ENCODE peak calls at places on chromosomes 7 and 10, in seven cellular contexts. One of them, this sample, is unnamed.
A peak's percentile ranks its signal among the peaks of the same experiment; 100 is the strongest.

GRCh38 chr10:11794566-11794965 is 28.6 kb upstream of the PROSER2 start:
- DNase-seq in progenitor cell of endocrine pancreas: no peak
- DNase-seq in uterus: no peak
- DNase-seq in HEK293T: no peak
- DNase-seq in sigmoid colon: no peak
- DNase-seq in spleen: no peak
- DNase-seq in IMR-90: no peak
- DNase-seq in this sample: no peak

GRCh38 chr10:16779375-16779774 is 37.8 kb downstream of the RSU1 start:
- DNase-seq in sigmoid colon: no peak
- DNase-seq in spleen: no peak
- DNase-seq in uterus: no peak
- DNase-seq in HEK293T: no peak
- DNase-seq in progenitor cell of endocrine pancreas: no peak
- DNase-seq in IMR-90: no peak
- DNase-seq in this sample: no peak

GRCh38 chr10:11242443-11243386 is 225.0 kb downstream of the CELF2 start:
- DNase-seq in spleen: peak; percentile 89
- DNase-seq in HEK293T: no peak
- DNase-seq in uterus: no peak
- DNase-seq in progenitor cell of endocrine pancreas: no peak
- DNase-seq in IMR-90: peak; percentile 62
- DNase-seq in sigmoid colon: no peak
- DNase-seq in this sample: no peak

GRCh38 chr7:35849158-35849831 is 48.4 kb downstream of the SEPTIN7 start:
- DNase-seq in spleen: no peak
- DNase-seq in HEK293T: peak; percentile 14
- DNase-seq in sigmoid colon: no peak
- DNase-seq in IMR-90: peak; percentile 20
- DNase-seq in progenitor cell of endocrine pancreas: no peak
- DNase-seq in uterus: no peak
- DNase-seq in this sample: no peak

GRCh38 chr7:113179313-113179712 is 61.0 kb upstream of the SMIM30 start:
- DNase-seq in progenitor cell of endocrine pancreas: no peak
- DNase-seq in uterus: no peak
- DNase-seq in sigmoid colon: no peak
- DNase-seq in HEK293T: no peak
- DNase-seq in IMR-90: peak; percentile 19
- DNase-seq in spleen: no peak
- DNase-seq in this sample: no peak

GRCh38 chr7:27170494-27170811 is 3.7 kb downstream of the HOXA10 start:
- DNase-seq in HEK293T: no peak
- DNase-seq in uterus: no peak
- DNase-seq in IMR-90: no peak
- DNase-seq in progenitor cell of endocrine pancreas: no peak
- DNase-seq in sigmoid colon: no peak
- DNase-seq in spleen: no peak
- DNase-seq in this sample: no peak

GRCh38 chr10:30929901-30930520 is 101.7 kb downstream of the ZNF438 start:
- DNase-seq in IMR-90: no peak
- DNase-seq in spleen: peak; percentile 60
- DNase-seq in HEK293T: no peak
- DNase-seq in uterus: no peak
- DNase-seq in progenitor cell of endocrine pancreas: no peak
- DNase-seq in sigmoid colon: no peak
- DNase-seq in this sample: no peak

GRCh38 chr10:73759512-73760115 is 15.4 kb downstream of the SEC24C start:
- DNase-seq in progenitor cell of endocrine pancreas: no peak
- DNase-seq in uterus: no peak
- DNase-seq in IMR-90: no peak
- DNase-seq in spleen: peak; percentile 89
- DNase-seq in sigmoid colon: peak; percentile 33
- DNase-seq in HEK293T: no peak
- DNase-seq in this sample: no peak

GRCh38 chr10:13740416-13740815 is 153.7 kb downstream of the PRPF18 start:
- DNase-seq in uterus: no peak
- DNase-seq in progenitor cell of endocrine pancreas: no peak
- DNase-seq in sigmoid colon: no peak
- DNase-seq in IMR-90: no peak
- DNase-seq in spleen: no peak
- DNase-seq in HEK293T: no peak
- DNase-seq in this sample: no peak

GRCh38 chr7:114182837-114183236 is 231.8 kb upstream of the FOXP2 start:
- DNase-seq in uterus: no peak
- DNase-seq in spleen: no peak
- DNase-seq in progenitor cell of endocrine pancreas: no peak
- DNase-seq in sigmoid colon: no peak
- DNase-seq in IMR-90: no peak
- DNase-seq in HEK293T: no peak
- DNase-seq in this sample: no peak

GRCh38 chr10:6108631-6109443 is 20.0 kb downstream of the RBM17 start:
- DNase-seq in spleen: no peak
- DNase-seq in progenitor cell of endocrine pancreas: no peak
- DNase-seq in IMR-90: peak; percentile 61
- DNase-seq in uterus: no peak
- DNase-seq in HEK293T: peak; percentile 65
- DNase-seq in sigmoid colon: no peak
- DNase-seq in this sample: no peak

GRCh38 chr7:155457544-155458316 is at the start of gene EN2:
- DNase-seq in IMR-90: no peak
- DNase-seq in HEK293T: peak; percentile 70
- DNase-seq in progenitor cell of endocrine pancreas: no peak
- DNase-seq in spleen: no peak
- DNase-seq in sigmoid colon: no peak
- DNase-seq in uterus: no peak
- DNase-seq in this sample: no peak

GRCh38 chr7:87920578-87920977 is 13.5 kb upstream of the ADAM22 start:
- DNase-seq in IMR-90: no peak
- DNase-seq in HEK293T: no peak
- DNase-seq in sigmoid colon: no peak
- DNase-seq in progenitor cell of endocrine pancreas: no peak
- DNase-seq in spleen: no peak
- DNase-seq in uterus: no peak
- DNase-seq in this sample: no peak

GRCh38 chr7:151082151-151083070 is 882 bp downstream of the TMUB1 start:
- DNase-seq in spleen: peak; percentile 83
- DNase-seq in HEK293T: no peak
- DNase-seq in IMR-90: no peak
- DNase-seq in sigmoid colon: no peak
- DNase-seq in uterus: peak; percentile 32
- DNase-seq in progenitor cell of endocrine pancreas: no peak
- DNase-seq in this sample: no peak

GRCh38 chr7:445563-446288 is 73.9 kb downstream of the PDGFA start:
- DNase-seq in uterus: no peak
- DNase-seq in progenitor cell of endocrine pancreas: no peak
- DNase-seq in IMR-90: no peak
- DNase-seq in sigmoid colon: no peak
- DNase-seq in HEK293T: no peak
- DNase-seq in spleen: no peak
- DNase-seq in this sample: no peak

GRCh38 chr10:128722947-128723346 is 596.7 kb upstream of the MKI67 start:
- DNase-seq in sigmoid colon: no peak
- DNase-seq in uterus: no peak
- DNase-seq in IMR-90: no peak
- DNase-seq in progenitor cell of endocrine pancreas: no peak
- DNase-seq in HEK293T: no peak
- DNase-seq in spleen: no peak
- DNase-seq in this sample: no peak

GRCh38 chr7:65448824-65449504 is 75.3 kb downstream of the ZNF92 start:
- DNase-seq in spleen: no peak
- DNase-seq in HEK293T: no peak
- DNase-seq in progenitor cell of endocrine pancreas: no peak
- DNase-seq in sigmoid colon: no peak
- DNase-seq in uterus: no peak
- DNase-seq in IMR-90: peak; percentile 72
- DNase-seq in this sample: no peak

This sample was measured in omental fat pad.